ENCODE peak calls at places on chromosomes 1 and 21, in seven cellular contexts. One of them, this sample, is unnamed.

GRCh38 chr1:181087400-181087901 is 1.0 kb upstream of the IER5 start:
- DNase-seq in activated naive CD4-positive, alpha-beta T cell: no peak
- DNase-seq in neuronal stem cell: no peak
- DNase-seq in T-helper 1 cell: no peak
- DNase-seq in GDM1: peak; percentile 78
- DNase-seq in mucosa of gallbladder: no peak
- DNase-seq in activated T-cell treated with anti-CD3 and anti-CD28 coated beads for 1 hour: no peak
- DNase-seq in this sample: peak; percentile 46

GRCh38 chr1:97745912-97746311 is 174.9 kb downstream of the DPYD start:
- DNase-seq in neuronal stem cell: no peak
- DNase-seq in mucosa of gallbladder: no peak
- DNase-seq in T-helper 1 cell: no peak
- DNase-seq in GDM1: no peak
- DNase-seq in activated T-cell treated with anti-CD3 and anti-CD28 coated beads for 1 hour: no peak
- DNase-seq in activated naive CD4-positive, alpha-beta T cell: no peak
- DNase-seq in this sample: no peak

GRCh38 chr1:17837631-17838030 is 82.5 kb downstream of the ACTL8 start:
- DNase-seq in mucosa of gallbladder: no peak
- DNase-seq in activated naive CD4-positive, alpha-beta T cell: no peak
- DNase-seq in neuronal stem cell: no peak
- DNase-seq in T-helper 1 cell: no peak
- DNase-seq in activated T-cell treated with anti-CD3 and anti-CD28 coated beads for 1 hour: no peak
- DNase-seq in GDM1: no peak
- DNase-seq in this sample: no peak

GRCh38 chr1:222938986-222939385 is 124.1 kb downstream of the DISP1 start:
- DNase-seq in T-helper 1 cell: no peak
- DNase-seq in neuronal stem cell: no peak
- DNase-seq in activated naive CD4-positive, alpha-beta T cell: no peak
- DNase-seq in GDM1: no peak
- DNase-seq in mucosa of gallbladder: no peak
- DNase-seq in activated T-cell treated with anti-CD3 and anti-CD28 coated beads for 1 hour: no peak
- DNase-seq in this sample: no peak

GRCh38 chr1:192584951-192585350 is 9.4 kb downstream of the RGS1 start:
- DNase-seq in neuronal stem cell: no peak
- DNase-seq in T-helper 1 cell: no peak
- DNase-seq in GDM1: no peak
- DNase-seq in activated T-cell treated with anti-CD3 and anti-CD28 coated beads for 1 hour: no peak
- DNase-seq in activated naive CD4-positive, alpha-beta T cell: no peak
- DNase-seq in mucosa of gallbladder: no peak
- DNase-seq in this sample: no peak

GRCh38 chr1:112676543-112676942 is 2.1 kb downstream of the MOV10 start:
- DNase-seq in GDM1: no peak
- DNase-seq in neuronal stem cell: no peak
- DNase-seq in activated T-cell treated with anti-CD3 and anti-CD28 coated beads for 1 hour: no peak
- DNase-seq in T-helper 1 cell: no peak
- DNase-seq in mucosa of gallbladder: no peak
- DNase-seq in activated naive CD4-positive, alpha-beta T cell: no peak
- DNase-seq in this sample: no peak

GRCh38 chr1:150895618-150896017 is 8.7 kb downstream of the CTXND2 start:
- DNase-seq in mucosa of gallbladder: no peak
- DNase-seq in GDM1: no peak
- DNase-seq in activated naive CD4-positive, alpha-beta T cell: no peak
- DNase-seq in T-helper 1 cell: no peak
- DNase-seq in neuronal stem cell: no peak
- DNase-seq in activated T-cell treated with anti-CD3 and anti-CD28 coated beads for 1 hour: no peak
- DNase-seq in this sample: no peak

GRCh38 chr21:16891821-16892220 is 621.0 kb upstream of the CXADR start:
- DNase-seq in GDM1: no peak
- DNase-seq in activated T-cell treated with anti-CD3 and anti-CD28 coated beads for 1 hour: no peak
- DNase-seq in activated naive CD4-positive, alpha-beta T cell: no peak
- DNase-seq in mucosa of gallbladder: no peak
- DNase-seq in T-helper 1 cell: no peak
- DNase-seq in neuronal stem cell: no peak
- DNase-seq in this sample: no peak

GRCh38 chr1:31422505-31423319 is 9.7 kb downstream of the SERINC2 start:
- DNase-seq in GDM1: peak; percentile 21
- DNase-seq in activated naive CD4-positive, alpha-beta T cell: peak; percentile 62
- DNase-seq in neuronal stem cell: peak; percentile 79
- DNase-seq in mucosa of gallbladder: peak; percentile 75
- DNase-seq in T-helper 1 cell: peak; percentile 49
- DNase-seq in activated T-cell treated with anti-CD3 and anti-CD28 coated beads for 1 hour: peak; percentile 57
- DNase-seq in this sample: peak; percentile 90

GRCh38 chr1:194865367-194865766 is 1679.0 kb upstream of the B3GALT2 start:
- DNase-seq in activated T-cell treated with anti-CD3 and anti-CD28 coated beads for 1 hour: no peak
- DNase-seq in mucosa of gallbladder: no peak
- DNase-seq in GDM1: no peak
- DNase-seq in activated naive CD4-positive, alpha-beta T cell: no peak
- DNase-seq in T-helper 1 cell: no peak
- DNase-seq in neuronal stem cell: no peak
- DNase-seq in this sample: no peak

GRCh38 chr1:30744060-30744756 is 13.4 kb downstream of the LAPTM5 start:
- DNase-seq in mucosa of gallbladder: no peak
- DNase-seq in neuronal stem cell: no peak
- DNase-seq in activated naive CD4-positive, alpha-beta T cell: no peak
- DNase-seq in GDM1: no peak
- DNase-seq in activated T-cell treated with anti-CD3 and anti-CD28 coated beads for 1 hour: no peak
- DNase-seq in T-helper 1 cell: peak; percentile 32
- DNase-seq in this sample: peak; percentile 67

This sample was measured in stimulated activated CD8-positive, alpha-beta memory T cell treated with anti-CD3 and anti-CD28 coated beads, Interleukin-4, amount 100 ng/mL, for 48 hours.